ENCODE peak calls at places on chromosomes 5 and 9, in seven cellular contexts. H is GM12865, Z is upper lobe of right lung, F is cardiac muscle cell, D is AG04450, O is lung, S is tibial artery. M is an unnamed sample.

GRCh38 chr9:137352511-137353222 is 50.6 kb upstream of the NRARP start:
- DNase-seq in H (no peak), Z (no peak), F (no peak), D (no peak), O (no peak), S (no peak), M (no peak)

GRCh38 chr9:16030513-16031185 is 477.8 kb downstream of the CCDC171 start:
- DNase-seq in H (peak; percentile 77), Z (no peak), F (no peak), D (peak; percentile 60), O (no peak), S (no peak), M (peak; percentile 77)

GRCh38 chr5:121189569-121190305 is 661.9 kb upstream of the FTMT start:
- DNase-seq in H (no peak), Z (no peak), F (peak; percentile 81), D (peak; percentile 20), O (no peak), S (no peak), M (no peak)

GRCh38 chr5:50967388-50968039 is 301.1 kb downstream of the PARP8 start:
- DNase-seq in H (no peak), Z (no peak), F (peak; percentile 43), D (no peak), O (no peak), S (no peak), M (no peak)

GRCh38 chr9:127589955-127590370 is 22.1 kb upstream of the STXBP1 start:
- DNase-seq in H (peak; percentile 47), Z (no peak), F (peak; percentile 84), D (peak; percentile 57), O (peak; percentile 69), S (peak; percentile 78), M (no peak)

GRCh38 chr9:93087971-93088655 is 7.9 kb upstream of the CARD19 start:
- DNase-seq in H (no peak), Z (peak; percentile 54), F (no peak), D (no peak), O (no peak), S (peak; percentile 51), M (no peak)

GRCh38 chr5:157971466-157972324 is 112.8 kb upstream of the CLINT1 start:
- DNase-seq in H (no peak), Z (no peak), F (peak; percentile 25), D (no peak), O (no peak), S (no peak), M (no peak)

GRCh38 chr9:116479967-116480366 is 207.1 kb upstream of the TRIM32 start:
- DNase-seq in H (no peak), Z (no peak), F (no peak), D (no peak), O (no peak), S (no peak), M (no peak)

GRCh38 chr9:94167376-94167775 is 83.1 kb downstream of the PTPDC1 start:
- DNase-seq in H (no peak), Z (no peak), F (no peak), D (no peak), O (no peak), S (no peak), M (no peak)

GRCh38 chr5:80246995-80247729 is 8.7 kb downstream of the SERINC5 start:
- DNase-seq in H (peak; percentile 41), Z (no peak), F (peak; percentile 45), D (no peak), O (peak; percentile 69), S (peak; percentile 68), M (peak; percentile 79)

GRCh38 chr5:129899454-129899853 is 4.8 kb upstream of the CHSY3 start:
- DNase-seq in H (no peak), Z (no peak), F (no peak), D (no peak), O (no peak), S (no peak), M (no peak)

GRCh38 chr5:180831139-180832080 is 28.8 kb upstream of the MGAT1 start:
- DNase-seq in H (peak; percentile 90), Z (peak; percentile 95), F (peak; percentile 70), D (peak; percentile 20), O (peak; percentile 87), S (peak; percentile 92), M (peak; percentile 11)

GRCh38 chr9:18379073-18379811 is 94.7 kb upstream of the ADAMTSL1 start:
- DNase-seq in H (no peak), Z (no peak), F (no peak), D (peak; percentile 82), O (no peak), S (no peak), M (peak; percentile 50)

GRCh38 chr9:91865041-91865440 is 85.0 kb downstream of the ROR2 start:
- DNase-seq in H (no peak), Z (no peak), F (peak; percentile 65), D (no peak), O (no peak), S (no peak), M (no peak)

GRCh38 chr5:84374568-84374967 is 10.1 kb downstream of the EDIL3 start:
- DNase-seq in H (no peak), Z (no peak), F (no peak), D (no peak), O (no peak), S (no peak), M (no peak)

GRCh38 chr5:81606150-81606549 is 144.7 kb downstream of the SSBP2 start:
- DNase-seq in H (no peak), Z (no peak), F (no peak), D (no peak), O (no peak), S (no peak), M (no peak)

GRCh38 chr5:145856285-145856818 is 16.5 kb downstream of the GRXCR2 start:
- DNase-seq in H (no peak), Z (peak; percentile 67), F (peak; percentile 62), D (peak; percentile 27), O (no peak), S (peak; percentile 65), M (no peak)

GRCh38 chr9:127537014-127537413 is 75.1 kb upstream of the STXBP1 start:
- DNase-seq in H (no peak), Z (no peak), F (peak; percentile 31), D (no peak), O (no peak), S (no peak), M (no peak)

GRCh38 chr9:134434896-134435506 is 108.7 kb downstream of the RXRA start:
- DNase-seq in H (no peak), Z (peak; percentile 94), F (peak; percentile 54), D (peak; percentile 92), O (peak; percentile 94), S (peak; percentile 98), M (peak; percentile 74)

GRCh38 chr9:96256800-96257199 is 45.2 kb downstream of the HSD17B3 start:
- DNase-seq in H (no peak), Z (no peak), F (no peak), D (no peak), O (no peak), S (no peak), M (no peak)

GRCh38 chr9:136588663-136589464 is 43.0 kb upstream of the NOTCH1 start:
- DNase-seq in H (no peak), Z (no peak), F (no peak), D (no peak), O (no peak), S (no peak), M (no peak)

GRCh38 chr9:134365791-134366222 is 39.6 kb downstream of the RXRA start:
- DNase-seq in H (no peak), Z (no peak), F (peak; percentile 36), D (no peak), O (no peak), S (peak; percentile 88), M (peak; percentile 29)

GRCh38 chr5:168790037-168790635 is 211.0 kb upstream of the PANK3 start:
- DNase-seq in H (no peak), Z (no peak), F (no peak), D (no peak), O (no peak), S (peak; percentile 82), M (no peak)

GRCh38 chr9:81595887-81596558 is 93.3 kb downstream of the TLE1 start:
- DNase-seq in H (no peak), Z (no peak), F (no peak), D (no peak), O (no peak), S (no peak), M (no peak)

GRCh38 chr9:136482046-136482792 is 621 bp downstream of the SEC16A start:
- DNase-seq in H (peak; percentile 39), Z (no peak), F (peak; percentile 21), D (no peak), O (no peak), S (no peak), M (no peak)

GRCh38 chr9:122754825-122755224 is 12.7 kb downstream of the OR1L6 start:
- DNase-seq in H (no peak), Z (no peak), F (no peak), D (no peak), O (no peak), S (no peak), M (no peak)
- TF ChIP-seq CTCF in H (no peak), Z (no peak), F (no peak), D (no peak), O (no peak), S (no peak), M (no peak)

DNA sequence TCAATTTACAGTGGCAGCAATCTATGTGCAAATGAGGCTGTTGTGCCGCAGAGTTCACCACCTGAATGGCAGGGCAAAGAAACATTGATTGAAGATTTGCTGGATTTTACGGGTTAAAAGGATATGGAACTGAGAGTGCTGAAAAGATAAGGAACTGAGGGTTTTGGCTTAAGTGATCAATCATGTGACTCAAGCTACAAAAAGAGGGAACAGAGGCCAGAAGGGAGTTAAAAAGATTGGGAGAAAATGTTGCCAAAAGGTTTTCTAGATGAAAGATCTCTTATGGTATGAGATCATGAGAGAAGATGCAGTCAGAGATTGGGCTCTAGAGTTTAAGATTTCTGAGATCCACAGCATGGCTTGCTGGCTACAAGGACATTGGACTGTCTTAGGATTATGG is 7.9 kb upstream of the RIMOC1 start:
- DNase-seq in H (no peak), Z (no peak), F (no peak), D (no peak), O (no peak), S (no peak), M (no peak)
- H3K4me3 ChIP-seq in H (no peak overlapping the region), Z (no peak overlapping the region), F (no peak overlapping the region), D (no peak overlapping the region), O (no peak overlapping the region), S (no peak overlapping the region), M (no peak overlapping the region)

GRCh38 chr9:87083986-87084385 is 136.7 kb upstream of the GAS1 start:
- DNase-seq in H (no peak), Z (no peak), F (no peak), D (no peak), O (no peak), S (no peak), M (no peak)

GRCh38 chr9:87077986-87078385 is 130.7 kb upstream of the GAS1 start:
- DNase-seq in H (no peak), Z (no peak), F (no peak), D (no peak), O (no peak), S (no peak), M (no peak)

GRCh38 chr9:87084407-87084806 is 137.1 kb upstream of the GAS1 start:
- DNase-seq in H (no peak), Z (no peak), F (no peak), D (no peak), O (no peak), S (no peak), M (no peak)

GRCh38 chr9:87081523-87081922 is 134.2 kb upstream of the GAS1 start:
- DNase-seq in H (no peak), Z (no peak), F (no peak), D (no peak), O (no peak), S (no peak), M (no peak)

GRCh38 chr9:87080512-87081225 is 133.4 kb upstream of the GAS1 start:
- DNase-seq in H (no peak), Z (no peak), F (peak; percentile 26), D (no peak), O (no peak), S (no peak), M (no peak)
- TF ChIP-seq CTCF in H (no peak), Z (no peak), F (peak; percentile 48), D (no peak), O (no peak), S (no peak), M (no peak)

GRCh38 chr5:66459728-66460127 is 136.5 kb upstream of the MAST4 start:
- DNase-seq in H (no peak), Z (no peak), F (no peak), D (no peak), O (no peak), S (no peak), M (no peak)
- H3K4me3 ChIP-seq in H (no peak overlapping the region), Z (no peak overlapping the region), F (no peak overlapping the region), D (no peak overlapping the region), O (no peak overlapping the region), S (no peak overlapping the region), M (no peak overlapping the region)

M was measured in BJ.